ENCODE peak calls at places on chromosomes 12 and 14, in nine cellular contexts. D is mucosa of descending colon, K is breast epithelium, C is fibroblast of the aortic adventitia, B is testis, I is kidney epithelial cell, L is cardiac muscle cell, V is fibroblast of pulmonary artery, M is IMR-90. U is an unnamed sample.

GRCh38 chr14:95727084-95727700 is 13.3 kb upstream of the TCL1A start:
- DNase-seq in D (no peak), K (no peak), C (no peak), B (no peak), I (no peak), L (no peak), V (no peak), M (no peak), U (no peak)

GRCh38 chr14:50792058-50792477 is 38.9 kb downstream of the NIN start:
- DNase-seq in D (no peak), K (no peak), C (no peak), B (no peak), I (no peak), L (no peak), V (no peak), M (no peak), U (no peak)

GRCh38 chr12:46364777-46365580 is 7.6 kb downstream of the SLC38A2 start:
- DNase-seq in D (peak; percentile 84), K (no peak), C (peak; percentile 86), B (peak; percentile 93), I (no peak), L (no peak), V (peak; percentile 84), M (peak; percentile 85), U (peak; percentile 86)

GRCh38 chr12:103114296-103115055 is 157.0 kb downstream of the ASCL1 start:
- DNase-seq in D (no peak), K (no peak), C (no peak), B (peak; percentile 34), I (no peak), L (no peak), V (no peak), M (no peak), U (no peak)

GRCh38 chr14:35506927-35507326 is 27.0 kb upstream of the INSM2 start:
- DNase-seq in D (no peak), K (no peak), C (peak; percentile 4), B (no peak), I (no peak), L (no peak), V (peak; percentile 39), M (peak; percentile 76), U (peak; percentile 14)

GRCh38 chr14:71758198-71758955 is 173.9 kb upstream of the RGS6 start:
- DNase-seq in D (no peak), K (no peak), C (no peak), B (no peak), I (no peak), L (no peak), V (no peak), M (no peak), U (no peak)

GRCh38 chr12:52319097-52319496 is 2.1 kb downstream of the KRT83 start:
- DNase-seq in D (no peak), K (no peak), C (no peak), B (no peak), I (no peak), L (peak; percentile 7), V (no peak), M (no peak), U (no peak)

GRCh38 chr14:73785336-73785833 is 66.2 kb upstream of the PTGR2 start:
- DNase-seq in D (peak; percentile 49), K (no peak), C (peak; percentile 91), B (no peak), I (peak; percentile 78), L (no peak), V (peak; percentile 89), M (peak; percentile 93), U (peak; percentile 92)

GRCh38 chr12:44225128-44225527 is 389.2 kb downstream of the TMEM117 start:
- DNase-seq in D (no peak), K (no peak), C (peak; percentile 26), B (no peak), I (no peak), L (no peak), V (peak; percentile 13), M (no peak), U (peak; percentile 2)

GRCh38 chr12:53207042-53207441 is at the start of gene ITGB7:
- DNase-seq in D (peak; percentile 76), K (no peak), C (no peak), B (no peak), I (no peak), L (no peak), V (no peak), M (no peak), U (no peak)

GRCh38 chr12:12696562-12697383 is 790 bp upstream of the GPR19 start:
- DNase-seq in D (peak; percentile 94), K (peak; percentile 90), C (peak; percentile 85), B (peak; percentile 92), I (no peak), L (peak; percentile 89), V (peak; percentile 90), M (peak; percentile 76), U (peak; percentile 84)

GRCh38 chr14:24032727-24033418 is 18.9 kb upstream of the CARMIL3 start:
- DNase-seq in D (no peak), K (no peak), C (peak; percentile 87), B (peak; percentile 68), I (no peak), L (no peak), V (peak; percentile 92), M (peak; percentile 79), U (peak; percentile 95)

GRCh38 chr14:89294060-89294459 is 123.0 kb downstream of the FOXN3 start:
- DNase-seq in D (no peak), K (no peak), C (no peak), B (peak; percentile 38), I (no peak), L (no peak), V (no peak), M (no peak), U (no peak)

GRCh38 chr12:117162167-117162539 is 28.1 kb downstream of the FBXO21 start:
- DNase-seq in D (no peak), K (no peak), C (no peak), B (no peak), I (no peak), L (no peak), V (no peak), M (no peak), U (no peak)

GRCh38 chr12:1424674-1425395 is 169.5 kb downstream of the FBXL14 start:
- DNase-seq in D (no peak), K (no peak), C (no peak), B (no peak), I (no peak), L (no peak), V (no peak), M (no peak), U (no peak)

GRCh38 chr12:110266980-110267620 is 13.9 kb upstream of the ATP2A2 start:
- DNase-seq in D (peak; percentile 40), K (no peak), C (peak; percentile 72), B (no peak), I (no peak), L (peak; percentile 64), V (peak; percentile 90), M (peak; percentile 74), U (peak; percentile 86)

GRCh38 chr12:27966870-27967269 is 5.7 kb downstream of the PTHLH start:
- DNase-seq in D (no peak), K (no peak), C (peak; percentile 98), B (no peak), I (peak; percentile 94), L (no peak), V (peak; percentile 95), M (peak; percentile 99), U (peak; percentile 98)

GRCh38 chr14:94601961-94602391 is 10.2 kb upstream of the SERPINA3 start:
- DNase-seq in D (peak; percentile 30), K (no peak), C (peak; percentile 98), B (peak; percentile 86), I (no peak), L (no peak), V (peak; percentile 96), M (peak; percentile 89), U (peak; percentile 97)

GRCh38 chr14:55340482-55340881 is 69.3 kb downstream of the FBXO34 start:
- DNase-seq in D (no peak), K (no peak), C (no peak), B (no peak), I (no peak), L (no peak), V (no peak), M (no peak), U (no peak)

GRCh38 chr12:6949063-6949594 is 2.0 kb upstream of the PTPN6 start:
- DNase-seq in D (no peak), K (no peak), C (no peak), B (no peak), I (no peak), L (no peak), V (no peak), M (no peak), U (no peak)
- TF ChIP-seq CTCF in D (no peak), K (no peak), C (no peak), B (no peak), I (no peak), L (no peak), V (no peak), M (no peak), U (no peak)

GRCh38 chr14:99972748-99973466 is 92.3 kb upstream of the EVL start:
- DNase-seq in D (no peak), K (no peak), C (peak; percentile 29), B (no peak), I (no peak), L (no peak), V (peak; percentile 17), M (no peak), U (peak; percentile 27)
- H3K4me3 ChIP-seq in D (no peak overlapping the region), K (peak overlapping the region; percentile 98), C (peak overlapping the region; percentile 86), B (peak overlapping the region; percentile 82), I (peak overlapping the region; percentile 73), L (peak overlapping the region; percentile 99), V (peak overlapping the region; percentile 68), M (peak overlapping the region; percentile 96), U (peak overlapping the region; percentile 78)

GRCh38 chr12:132194056-132194455 is 49.8 kb downstream of the NOC4L start:
- DNase-seq in D (no peak), K (no peak), C (no peak), B (no peak), I (no peak), L (no peak), V (no peak), M (no peak), U (peak; percentile 19)
- TF ChIP-seq CTCF in D (no peak), K (no peak), C (no peak), B (no peak), I (peak; percentile 24), L (no peak), V (peak; percentile 28), M (no peak), U (peak; percentile 37)

GRCh38 chr12:65123435-65124063 is 2.4 kb upstream of the WIF1 start:
- DNase-seq in D (peak; percentile 17), K (no peak), C (peak; percentile 54), B (no peak), I (no peak), L (peak; percentile 68), V (peak; percentile 53), M (peak; percentile 37), U (peak; percentile 56)

GRCh38 chr12:65121956-65122469 is 908 bp upstream of the WIF1 start:
- DNase-seq in D (no peak), K (no peak), C (no peak), B (no peak), I (no peak), L (no peak), V (no peak), M (no peak), U (no peak)

GRCh38 chr12:65119063-65119462 is 2.0 kb downstream of the WIF1 start:
- DNase-seq in D (no peak), K (no peak), C (no peak), B (no peak), I (no peak), L (no peak), V (no peak), M (no peak), U (no peak)

GRCh38 chr12:65122661-65123060 is 1.6 kb upstream of the WIF1 start:
- DNase-seq in D (no peak), K (no peak), C (no peak), B (no peak), I (no peak), L (no peak), V (no peak), M (no peak), U (no peak)

GRCh38 chr12:65121049-65121955 is at the start of gene WIF1:
- DNase-seq in D (peak; percentile 14), K (no peak), C (no peak), B (peak; percentile 58), I (no peak), L (peak; percentile 50), V (peak; percentile 1), M (no peak), U (peak; percentile 4)
- H3K4me3 ChIP-seq in D (no peak within 1 kb of the TSS), K (peak within 1 kb of the TSS; percentile 59), C (peak within 1 kb of the TSS; percentile 31), B (peak within 1 kb of the TSS; percentile 56), I (peak within 1 kb of the TSS; percentile 7), L (peak within 1 kb of the TSS; percentile 14), V (no peak within 1 kb of the TSS), M (peak within 1 kb of the TSS; percentile 25), U (peak within 1 kb of the TSS; percentile 20)

U was measured in fibroblast of mammary gland.